ENCODE peak calls at places on chromosomes 12 and 14, in five cellular contexts. C is right cardiac atrium; V is CD4-positive, alpha-beta T cell; P is CD8-positive, alpha-beta memory T cell; N is left ventricle myocardium inferior. T is an unnamed sample.
A peak's percentile ranks its signal among the peaks of the same experiment; 100 is the strongest.

GRCh38 chr14:84468153-84468552 is 1061.8 kb upstream of the FLRT2 start:
- DNase-seq in C (no peak), V (no peak), P (no peak), N (no peak), T (no peak)

GRCh38 chr14:49995162-49995561 is 102.3 kb downstream of the ARF6 start:
- DNase-seq in C (no peak), V (no peak), P (no peak), N (no peak), T (no peak)

GRCh38 chr14:65103150-65103760 is 938 bp upstream of the MAX start:
- DNase-seq in C (peak; percentile 61), V (no peak), P (no peak), N (no peak), T (no peak)

GRCh38 chr14:61472801-61473376 is 151.5 kb downstream of the PRKCH start:
- DNase-seq in C (no peak), V (peak; percentile 58), P (peak; percentile 56), N (no peak), T (no peak)

GRCh38 chr12:85138833-85139232 is 102.7 kb downstream of the LRRIQ1 start:
- DNase-seq in C (no peak), V (no peak), P (no peak), N (no peak), T (no peak)

GRCh38 chr14:24430143-24430681 is 458 bp downstream of the KHNYN start:
- DNase-seq in C (peak; percentile 96), V (peak; percentile 36), P (peak; percentile 49), N (peak; percentile 87), T (peak; percentile 36)

GRCh38 chr12:9331218-9331626 is 123.0 kb upstream of the PZP start:
- DNase-seq in C (peak; percentile 88), V (peak; percentile 37), P (peak; percentile 61), N (peak; percentile 62), T (peak; percentile 46)

GRCh38 chr14:76755610-76756390 is 5.5 kb upstream of the VASH1 start:
- DNase-seq in C (peak; percentile 29), V (no peak), P (no peak), N (no peak), T (no peak)

GRCh38 chr12:42728770-42729531 is 139.4 kb upstream of the PRICKLE1 start:
- DNase-seq in C (no peak), V (no peak), P (no peak), N (no peak), T (no peak)

GRCh38 chr12:2418579-2418978 is 365.8 kb downstream of the CACNA1C start:
- DNase-seq in C (no peak), V (no peak), P (no peak), N (no peak), T (no peak)

GRCh38 chr12:75981773-75982564 is 49.6 kb downstream of the PHLDA1 start:
- DNase-seq in C (no peak), V (no peak), P (no peak), N (peak; percentile 18), T (no peak)

GRCh38 chr14:77014004-77014604 is 14.4 kb downstream of the IRF2BPL start:
- DNase-seq in C (peak; percentile 88), V (no peak), P (no peak), N (peak; percentile 75), T (peak; percentile 26)

GRCh38 chr12:129312048-129312447 is 458.8 kb downstream of the GLT1D1 start:
- DNase-seq in C (no peak), V (no peak), P (no peak), N (no peak), T (no peak)

GRCh38 chr12:39012870-39013269 is 107.5 kb upstream of the CPNE8 start:
- DNase-seq in C (no peak), V (no peak), P (no peak), N (no peak), T (no peak)

GRCh38 chr14:91144425-91145145 is 30.7 kb downstream of the DGLUCY start:
- DNase-seq in C (no peak), V (no peak), P (no peak), N (no peak), T (no peak)

GRCh38 chr14:92529895-92530294 is 16.3 kb downstream of the RIN3 start:
- DNase-seq in C (no peak), V (no peak), P (no peak), N (no peak), T (no peak)

GRCh38 chr14:40983604-40984003 is 623.1 kb upstream of the LRFN5 start:
- DNase-seq in C (no peak), V (no peak), P (no peak), N (no peak), T (no peak)

GRCh38 chr14:65267856-65268255 is 144.7 kb upstream of the FUT8 start:
- DNase-seq in C (no peak), V (no peak), P (no peak), N (no peak), T (no peak)

GRCh38 chr12:10190558-10191388 is 11.9 kb downstream of the TMEM52B start:
- DNase-seq in C (peak; percentile 72), V (peak; percentile 40), P (peak; percentile 28), N (peak; percentile 34), T (peak; percentile 15)

GRCh38 chr12:42482086-42482819 is 107.3 kb downstream of the PRICKLE1 start:
- DNase-seq in C (peak; percentile 88), V (no peak), P (no peak), N (peak; percentile 75), T (no peak)

GRCh38 chr12:59429766-59430165 is 166.1 kb upstream of the SLC16A7 start:
- DNase-seq in C (no peak), V (no peak), P (no peak), N (no peak), T (no peak)

DNA sequence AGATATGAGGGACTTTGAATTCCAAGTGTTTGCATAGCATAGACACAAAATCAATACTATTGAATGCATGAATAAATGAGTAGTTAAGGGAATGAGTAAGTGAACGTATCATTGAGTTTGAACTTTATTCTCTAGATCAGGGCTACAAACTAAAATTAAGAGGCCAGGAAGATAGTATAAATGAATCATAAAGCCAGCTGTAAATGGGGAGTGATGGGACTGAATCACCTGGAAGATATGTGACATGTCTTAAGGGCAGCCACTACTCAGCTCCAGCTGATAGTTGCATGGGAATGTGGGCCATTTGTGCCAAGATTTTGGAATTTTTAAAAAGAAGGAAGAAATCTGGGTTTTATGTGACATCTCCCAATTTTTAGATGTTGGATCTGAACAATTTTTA is 229.9 kb downstream of the AKAP6 start:
- DNase-seq in C (no peak), V (no peak), P (no peak), N (no peak), T (no peak)
- H3K27ac ChIP-seq in C (no peak overlapping the region), V (no peak overlapping the region), P (no peak overlapping the region), N (peak overlapping the region; percentile 70), T (no peak overlapping the region)

GRCh38 chr12:110677982-110678381 is 10.9 kb downstream of the HVCN1 start:
- DNase-seq in C (no peak), V (no peak), P (no peak), N (no peak), T (no peak)
- H3K27ac ChIP-seq in C (no peak overlapping the region), V (peak overlapping the region; percentile 34), P (no peak overlapping the region), N (peak overlapping the region; percentile 86), T (peak overlapping the region; percentile 60)

DNA sequence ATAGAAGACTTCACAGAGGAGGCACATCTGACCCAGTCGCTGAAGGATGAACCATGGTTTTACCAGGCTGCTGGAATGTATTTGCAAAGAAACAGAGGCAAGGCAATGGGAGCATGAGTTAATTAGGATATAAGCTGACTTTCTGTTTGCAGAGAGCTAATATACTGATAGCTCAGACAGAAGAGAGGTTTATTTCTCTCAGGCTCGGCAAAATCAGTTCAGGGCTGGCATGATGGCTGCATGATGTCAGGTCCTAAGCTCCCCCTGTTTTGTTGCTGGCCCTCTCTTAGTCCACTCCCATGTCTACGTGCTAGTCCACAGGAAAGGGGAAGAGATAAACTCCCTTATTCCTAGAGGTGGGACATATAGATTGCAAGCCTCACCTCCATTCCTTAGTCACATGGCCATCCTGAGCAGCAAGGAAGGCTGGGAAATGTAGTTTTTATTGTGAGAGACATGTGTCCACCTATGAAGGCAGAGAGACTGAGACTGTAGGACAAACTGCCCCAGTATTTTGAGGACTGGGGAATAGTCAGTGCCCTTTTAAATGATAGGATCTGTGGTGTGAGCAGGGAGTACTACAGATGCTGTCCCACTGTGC is 224.5 kb downstream of the VRK1 start:
- DNase-seq in C (no peak), V (no peak), P (no peak), N (no peak), T (no peak)
- H3K27ac ChIP-seq in C (no peak overlapping the region), V (no peak overlapping the region), P (no peak overlapping the region), N (no peak overlapping the region), T (no peak overlapping the region)

GRCh38 chr14:68932686-68933085 is 46.4 kb downstream of the ACTN1 start:
- DNase-seq in C (peak; percentile 13), V (no peak), P (no peak), N (no peak), T (no peak)
- H3K27ac ChIP-seq in C (no peak overlapping the region), V (no peak overlapping the region), P (no peak overlapping the region), N (no peak overlapping the region), T (no peak overlapping the region)

GRCh38 chr14:74219277-74219676 is 20.0 kb upstream of the VSX2 start:
- DNase-seq in C (no peak), V (no peak), P (no peak), N (no peak), T (no peak)
- H3K27ac ChIP-seq in C (no peak overlapping the region), V (no peak overlapping the region), P (no peak overlapping the region), N (no peak overlapping the region), T (no peak overlapping the region)

DNA sequence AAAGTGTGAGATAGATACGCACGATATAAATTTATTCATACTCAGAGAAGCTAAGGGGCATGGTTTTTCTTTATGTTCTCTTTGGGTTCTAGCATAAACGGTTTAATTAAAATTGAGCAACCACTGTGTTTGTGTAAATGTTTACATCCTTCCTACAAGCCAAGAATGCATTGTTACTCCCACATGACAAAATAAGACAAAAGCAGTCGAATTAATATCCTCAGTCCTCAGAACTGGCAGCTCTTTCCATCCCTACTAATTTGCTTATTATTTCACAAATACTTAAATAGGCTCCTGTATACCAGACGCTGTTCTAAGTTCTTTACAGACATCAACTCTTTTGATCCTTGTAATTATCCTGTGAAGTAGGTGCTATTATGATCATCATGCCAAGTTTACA is 32.0 kb downstream of the SSPN start:
- DNase-seq in C (no peak), V (no peak), P (no peak), N (no peak), T (no peak)
- H3K27ac ChIP-seq in C (no peak overlapping the region), V (no peak overlapping the region), P (no peak overlapping the region), N (no peak overlapping the region), T (peak overlapping the region; percentile 96)

GRCh38 chr12:114841557-114842251 is 157.7 kb upstream of the TBX3 start:
- DNase-seq in C (no peak), V (no peak), P (no peak), N (no peak), T (no peak)
- H3K27ac ChIP-seq in C (no peak overlapping the region), V (no peak overlapping the region), P (no peak overlapping the region), N (no peak overlapping the region), T (no peak overlapping the region)

GRCh38 chr12:53300187-53300586 is 692 bp downstream of the MYG1 start:
- DNase-seq in C (no peak), V (no peak), P (no peak), N (no peak), T (no peak)
- H3K27ac ChIP-seq in C (peak overlapping the region; percentile 60), V (peak overlapping the region; percentile 44), P (peak overlapping the region; percentile 63), N (peak overlapping the region; percentile 88), T (peak overlapping the region; percentile 46)

T was measured in caudate nucleus.